ENCODE peak calls at places on chromosomes 4 and X, in seven cellular contexts. One of them, this sample, is unnamed.

GRCh38 chr4:40205259-40206198 is 8.7 kb downstream of the RHOH start:
- DNase-seq in HCT116: no peak
- DNase-seq in K562: peak
- DNase-seq in transverse colon: peak
- DNase-seq in A549: no peak
- DNase-seq in astrocyte of the spinal cord: no peak
- DNase-seq in AG04450: no peak
- DNase-seq in this sample: no peak

GRCh38 chr4:25815586-25815985 is 47.2 kb downstream of the SEL1L3 start:
- DNase-seq in HCT116: no peak
- DNase-seq in transverse colon: no peak
- DNase-seq in AG04450: no peak
- DNase-seq in astrocyte of the spinal cord: no peak
- DNase-seq in K562: no peak
- DNase-seq in A549: no peak
- DNase-seq in this sample: no peak

GRCh38 chr4:189143255-189143654 is 797.4 kb upstream of the FRG1 start:
- DNase-seq in A549: peak
- DNase-seq in AG04450: no peak
- DNase-seq in transverse colon: no peak
- DNase-seq in astrocyte of the spinal cord: no peak
- DNase-seq in HCT116: peak
- DNase-seq in K562: no peak
- DNase-seq in this sample: no peak

GRCh38 chr4:109406337-109406931 is 27.2 kb upstream of the SEC24B start:
- DNase-seq in HCT116: peak
- DNase-seq in K562: peak
- DNase-seq in transverse colon: no peak
- DNase-seq in astrocyte of the spinal cord: peak
- DNase-seq in AG04450: peak
- DNase-seq in A549: peak
- DNase-seq in this sample: peak

GRCh38 chr4:28251831-28252230 is 1391.2 kb downstream of the STIM2 start:
- DNase-seq in A549: no peak
- DNase-seq in HCT116: no peak
- DNase-seq in AG04450: no peak
- DNase-seq in astrocyte of the spinal cord: no peak
- DNase-seq in K562: no peak
- DNase-seq in transverse colon: no peak
- DNase-seq in this sample: no peak

GRCh38 chr4:114277690-114278089 is 298.2 kb upstream of the ARSJ start:
- DNase-seq in transverse colon: no peak
- DNase-seq in K562: no peak
- DNase-seq in A549: no peak
- DNase-seq in HCT116: no peak
- DNase-seq in astrocyte of the spinal cord: peak
- DNase-seq in AG04450: no peak
- DNase-seq in this sample: no peak

GRCh38 chr4:40305329-40306193 is 29.6 kb upstream of the CHRNA9 start:
- DNase-seq in K562: no peak
- DNase-seq in astrocyte of the spinal cord: no peak
- DNase-seq in A549: no peak
- DNase-seq in HCT116: no peak
- DNase-seq in transverse colon: peak
- DNase-seq in AG04450: no peak
- DNase-seq in this sample: no peak

GRCh38 chrX:104482757-104483156 is 83.2 kb upstream of the IL1RAPL2 start:
- DNase-seq in K562: peak
- DNase-seq in astrocyte of the spinal cord: no peak
- DNase-seq in transverse colon: no peak
- DNase-seq in HCT116: no peak
- DNase-seq in AG04450: no peak
- DNase-seq in A549: no peak
- DNase-seq in this sample: no peak

GRCh38 chrX:111114806-111115205 is 18.8 kb downstream of the PAK3 start:
- DNase-seq in K562: no peak
- DNase-seq in AG04450: no peak
- DNase-seq in HCT116: no peak
- DNase-seq in astrocyte of the spinal cord: no peak
- DNase-seq in A549: no peak
- DNase-seq in transverse colon: no peak
- DNase-seq in this sample: no peak

GRCh38 chr4:135184715-135185114 is 983.1 kb upstream of the PABPC4L start:
- DNase-seq in HCT116: no peak
- DNase-seq in K562: no peak
- DNase-seq in astrocyte of the spinal cord: no peak
- DNase-seq in A549: no peak
- DNase-seq in transverse colon: no peak
- DNase-seq in AG04450: no peak
- DNase-seq in this sample: no peak

GRCh38 chr4:8854866-8855265 is 16.8 kb downstream of the HMX1 start:
- DNase-seq in A549: no peak
- DNase-seq in transverse colon: no peak
- DNase-seq in K562: no peak
- DNase-seq in HCT116: no peak
- DNase-seq in astrocyte of the spinal cord: peak
- DNase-seq in AG04450: no peak
- DNase-seq in this sample: no peak

GRCh38 chrX:13742397-13743176 is 8.0 kb downstream of the OFD1 start:
- DNase-seq in HCT116: no peak
- DNase-seq in A549: no peak
- DNase-seq in AG04450: no peak
- DNase-seq in transverse colon: peak
- DNase-seq in K562: no peak
- DNase-seq in astrocyte of the spinal cord: no peak
- DNase-seq in this sample: no peak

GRCh38 chrX:95585321-95585720 is 1099.3 kb upstream of the DIAPH2 start:
- DNase-seq in A549: no peak
- DNase-seq in transverse colon: no peak
- DNase-seq in HCT116: no peak
- DNase-seq in astrocyte of the spinal cord: no peak
- DNase-seq in AG04450: no peak
- DNase-seq in K562: no peak
- DNase-seq in this sample: no peak

GRCh38 chr4:102541708-102542107 is 40.5 kb downstream of the NFKB1 start:
- DNase-seq in AG04450: no peak
- DNase-seq in HCT116: no peak
- DNase-seq in A549: peak
- DNase-seq in transverse colon: peak
- DNase-seq in astrocyte of the spinal cord: no peak
- DNase-seq in K562: no peak
- DNase-seq in this sample: peak

GRCh38 chrX:117607571-117607970 is 509.0 kb downstream of the KLHL13 start:
- DNase-seq in AG04450: no peak
- DNase-seq in K562: no peak
- DNase-seq in HCT116: no peak
- DNase-seq in A549: no peak
- DNase-seq in astrocyte of the spinal cord: no peak
- DNase-seq in transverse colon: no peak
- DNase-seq in this sample: no peak

GRCh38 chrX:31301203-31301602 is 229.4 kb upstream of the FTHL17 start:
- DNase-seq in astrocyte of the spinal cord: no peak
- DNase-seq in K562: no peak
- DNase-seq in A549: no peak
- DNase-seq in transverse colon: no peak
- DNase-seq in AG04450: no peak
- DNase-seq in HCT116: no peak
- DNase-seq in this sample: no peak

GRCh38 chr4:174592985-174593335 is 70.7 kb upstream of the HPGD start:
- DNase-seq in HCT116: no peak
- DNase-seq in transverse colon: no peak
- DNase-seq in AG04450: no peak
- DNase-seq in astrocyte of the spinal cord: peak
- DNase-seq in A549: peak
- DNase-seq in K562: no peak
- DNase-seq in this sample: no peak

GRCh38 chr4:1002131-1002630 is 9.0 kb upstream of the SLC26A1 start:
- DNase-seq in AG04450: no peak
- DNase-seq in K562: no peak
- DNase-seq in A549: no peak
- DNase-seq in astrocyte of the spinal cord: no peak
- DNase-seq in transverse colon: peak
- DNase-seq in HCT116: no peak
- DNase-seq in this sample: no peak

GRCh38 chrX:67604979-67605703 is 61.3 kb downstream of the AR start:
- DNase-seq in HCT116: no peak
- DNase-seq in transverse colon: no peak
- DNase-seq in A549: peak
- DNase-seq in AG04450: peak
- DNase-seq in astrocyte of the spinal cord: peak
- DNase-seq in K562: no peak
- DNase-seq in this sample: no peak

GRCh38 chr4:186260504-186261448 is 5.2 kb upstream of the F11 start:
- DNase-seq in AG04450: no peak
- DNase-seq in K562: no peak
- DNase-seq in A549: no peak
- DNase-seq in astrocyte of the spinal cord: no peak
- DNase-seq in transverse colon: no peak
- DNase-seq in HCT116: no peak
- DNase-seq in this sample: no peak

GRCh38 chrX:109914114-109914849 is 88.6 kb upstream of the TMEM164 start:
- DNase-seq in HCT116: no peak
- DNase-seq in astrocyte of the spinal cord: no peak
- DNase-seq in A549: no peak
- DNase-seq in K562: no peak
- DNase-seq in transverse colon: no peak
- DNase-seq in AG04450: no peak
- DNase-seq in this sample: no peak

GRCh38 chrX:109911046-109911445 is 91.9 kb upstream of the TMEM164 start:
- DNase-seq in HCT116: no peak
- DNase-seq in AG04450: no peak
- DNase-seq in astrocyte of the spinal cord: peak
- DNase-seq in K562: no peak
- DNase-seq in transverse colon: no peak
- DNase-seq in A549: no peak
- DNase-seq in this sample: no peak
- TF ChIP-seq CTCF in HCT116: peak
- TF ChIP-seq CTCF in AG04450: peak
- TF ChIP-seq CTCF in astrocyte of the spinal cord: peak
- TF ChIP-seq CTCF in K562: peak
- TF ChIP-seq CTCF in transverse colon: peak
- TF ChIP-seq CTCF in A549: peak
- TF ChIP-seq CTCF in this sample: peak

GRCh38 chrX:27619975-27620374 is 29.8 kb downstream of the DCAF8L2 start:
- DNase-seq in transverse colon: no peak
- DNase-seq in A549: peak
- DNase-seq in AG04450: no peak
- DNase-seq in K562: no peak
- DNase-seq in HCT116: no peak
- DNase-seq in astrocyte of the spinal cord: no peak
- DNase-seq in this sample: no peak
- TF ChIP-seq CTCF in transverse colon: peak
- TF ChIP-seq CTCF in A549: peak
- TF ChIP-seq CTCF in AG04450: peak
- TF ChIP-seq CTCF in K562: no peak
- TF ChIP-seq CTCF in HCT116: peak
- TF ChIP-seq CTCF in astrocyte of the spinal cord: peak
- TF ChIP-seq CTCF in this sample: peak

GRCh38 chrX:20967725-20968124 is 406.5 kb upstream of the CNKSR2 start:
- DNase-seq in K562: no peak
- DNase-seq in astrocyte of the spinal cord: no peak
- DNase-seq in AG04450: no peak
- DNase-seq in transverse colon: no peak
- DNase-seq in A549: peak
- DNase-seq in HCT116: no peak
- DNase-seq in this sample: no peak

GRCh38 chrX:20969565-20969964 is 404.7 kb upstream of the CNKSR2 start:
- DNase-seq in A549: no peak
- DNase-seq in astrocyte of the spinal cord: no peak
- DNase-seq in K562: no peak
- DNase-seq in HCT116: no peak
- DNase-seq in transverse colon: no peak
- DNase-seq in AG04450: no peak
- DNase-seq in this sample: no peak

GRCh38 chrX:20965270-20966044 is 408.8 kb upstream of the CNKSR2 start:
- DNase-seq in A549: no peak
- DNase-seq in astrocyte of the spinal cord: no peak
- DNase-seq in AG04450: no peak
- DNase-seq in transverse colon: no peak
- DNase-seq in HCT116: no peak
- DNase-seq in K562: no peak
- DNase-seq in this sample: no peak

GRCh38 chrX:20971250-20971649 is 403.0 kb upstream of the CNKSR2 start:
- DNase-seq in A549: no peak
- DNase-seq in transverse colon: no peak
- DNase-seq in astrocyte of the spinal cord: no peak
- DNase-seq in K562: no peak
- DNase-seq in AG04450: no peak
- DNase-seq in HCT116: no peak
- DNase-seq in this sample: no peak

DNA sequence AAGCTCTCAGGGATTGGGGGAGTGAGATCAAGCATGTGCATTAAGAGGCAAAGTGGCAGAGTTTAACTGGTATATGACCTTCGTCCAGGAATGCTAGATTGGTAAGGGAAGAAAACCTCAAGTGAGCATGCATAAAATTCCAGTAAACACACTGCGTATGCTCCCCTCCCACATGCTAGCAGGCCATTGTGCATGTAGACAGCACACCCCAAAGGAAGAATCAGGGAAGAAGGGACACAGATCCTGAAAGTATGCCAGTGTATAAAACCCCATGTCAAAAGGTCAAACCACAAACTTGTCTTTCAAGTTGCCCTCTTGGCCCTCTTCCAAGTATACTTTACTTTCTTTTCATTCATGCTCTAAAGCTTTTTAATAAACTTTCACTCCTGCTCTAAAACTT is 405.2 kb upstream of the CNKSR2 start:
- DNase-seq in astrocyte of the spinal cord: peak
- DNase-seq in A549: peak
- DNase-seq in AG04450: no peak
- DNase-seq in transverse colon: no peak
- DNase-seq in HCT116: no peak
- DNase-seq in K562: no peak
- DNase-seq in this sample: no peak
- TF ChIP-seq CTCF in astrocyte of the spinal cord: no peak
- TF ChIP-seq CTCF in A549: no peak
- TF ChIP-seq CTCF in AG04450: no peak
- TF ChIP-seq CTCF in transverse colon: no peak
- TF ChIP-seq CTCF in HCT116: no peak
- TF ChIP-seq CTCF in K562: no peak
- TF ChIP-seq CTCF in this sample: no peak

GRCh38 chr4:15964159-15964558 is 1.2 kb upstream of the FGFBP2 start:
- DNase-seq in AG04450: no peak
- DNase-seq in A549: no peak
- DNase-seq in K562: no peak
- DNase-seq in transverse colon: no peak
- DNase-seq in astrocyte of the spinal cord: no peak
- DNase-seq in HCT116: no peak
- DNase-seq in this sample: peak

GRCh38 chr4:15961778-15962510 is 1.0 kb downstream of the FGFBP2 start:
- DNase-seq in HCT116: no peak
- DNase-seq in A549: no peak
- DNase-seq in K562: no peak
- DNase-seq in astrocyte of the spinal cord: no peak
- DNase-seq in AG04450: no peak
- DNase-seq in transverse colon: no peak
- DNase-seq in this sample: no peak

GRCh38 chr4:15965325-15965724 is 2.4 kb upstream of the FGFBP2 start:
- DNase-seq in transverse colon: no peak
- DNase-seq in K562: no peak
- DNase-seq in HCT116: no peak
- DNase-seq in astrocyte of the spinal cord: no peak
- DNase-seq in AG04450: no peak
- DNase-seq in A549: no peak
- DNase-seq in this sample: no peak

GRCh38 chr4:15963568-15963967 is 593 bp upstream of the FGFBP2 start:
- DNase-seq in astrocyte of the spinal cord: no peak
- DNase-seq in K562: no peak
- DNase-seq in HCT116: no peak
- DNase-seq in transverse colon: no peak
- DNase-seq in AG04450: no peak
- DNase-seq in A549: no peak
- DNase-seq in this sample: no peak

GRCh38 chr4:15963001-15963451 is at the start of gene FGFBP2:
- DNase-seq in transverse colon: peak
- DNase-seq in astrocyte of the spinal cord: peak
- DNase-seq in HCT116: peak
- DNase-seq in AG04450: no peak
- DNase-seq in K562: no peak
- DNase-seq in A549: peak
- DNase-seq in this sample: peak
- TF ChIP-seq CTCF in transverse colon: peak
- TF ChIP-seq CTCF in astrocyte of the spinal cord: peak
- TF ChIP-seq CTCF in HCT116: peak
- TF ChIP-seq CTCF in AG04450: peak
- TF ChIP-seq CTCF in K562: peak
- TF ChIP-seq CTCF in A549: peak
- TF ChIP-seq CTCF in this sample: no peak

This sample was measured in endothelial cell.